ENCODE peak calls at places on chromosome 7, in ten cellular contexts. Y, E, B, T, Q, M, O, H, I and V are unnamed samples.

GRCh38 chr7:74627699-74628411 is 29.7 kb upstream of the GTF2I start:
- DNase-seq in Y (no peak), E (no peak), M (peak; percentile 46), T (no peak), O (no peak), H (peak; percentile 91), Q (no peak), I (peak; percentile 48), B (no peak), V (no peak)

GRCh38 chr7:85508642-85509429 is 322.0 kb upstream of the SEMA3D start:
- DNase-seq in Q (no peak), T (no peak), H (no peak), Y (no peak), B (no peak), I (no peak), O (no peak), M (no peak), E (no peak), V (no peak)

GRCh38 chr7:83849135-83849534 is 200.2 kb upstream of the SEMA3E start:
- DNase-seq in Y (no peak), M (no peak), E (no peak), O (no peak), Q (no peak), H (no peak), T (no peak), B (no peak), I (no peak), V (no peak)

GRCh38 chr7:2657208-2657607 is 25.4 kb downstream of the TTYH3 start:
- DNase-seq in I (no peak), H (no peak), Q (no peak), E (no peak), M (no peak), B (no peak), O (no peak), T (no peak), Y (no peak), V (no peak)

GRCh38 chr7:44914992-44915607 is 29.8 kb upstream of the PURB start:
- DNase-seq in I (no peak), M (no peak), Q (peak; percentile 58), T (peak; percentile 83), Y (no peak), B (peak; percentile 79), E (no peak), O (peak; percentile 65), H (no peak), V (peak; percentile 71)

GRCh38 chr7:15042285-15042684 is 139.7 kb upstream of the DGKB start:
- DNase-seq in B (no peak), E (no peak), H (no peak), I (no peak), Y (no peak), Q (no peak), O (no peak), M (no peak), T (no peak), V (no peak)

GRCh38 chr7:114554781-114555537 is 140.3 kb downstream of the FOXP2 start:
- DNase-seq in B (no peak), Q (no peak), T (no peak), M (no peak), Y (no peak), E (no peak), I (no peak), H (no peak), O (no peak), V (peak; percentile 45)

GRCh38 chr7:12133865-12134264 is 77.2 kb upstream of the TMEM106B start:
- DNase-seq in I (no peak), O (no peak), E (no peak), B (no peak), T (no peak), Q (no peak), Y (no peak), M (no peak), H (no peak), V (no peak)

GRCh38 chr7:129169171-129169643 is 19.2 kb upstream of the SMO start:
- DNase-seq in Q (peak; percentile 50), M (no peak), T (peak; percentile 56), O (peak; percentile 38), Y (peak; percentile 46), B (peak; percentile 54), I (peak; percentile 78), H (peak; percentile 80), E (peak; percentile 68), V (peak; percentile 71)

GRCh38 chr7:27996141-27996540 is 184.5 kb downstream of the JAZF1 start:
- DNase-seq in I (no peak), E (no peak), T (no peak), O (no peak), Y (no peak), Q (no peak), M (no peak), B (no peak), H (no peak), V (no peak)

GRCh38 chr7:3033136-3033535 is 10.5 kb downstream of the CARD11 start:
- DNase-seq in M (no peak), E (no peak), I (no peak), T (no peak), H (no peak), Y (no peak), B (no peak), Q (no peak), O (no peak), V (no peak)

GRCh38 chr7:139827042-139827441 is 2.0 kb upstream of the TBXAS1 start:
- DNase-seq in M (no peak), H (no peak), T (no peak), I (no peak), O (no peak), B (no peak), E (no peak), Q (no peak), Y (no peak), V (no peak)

GRCh38 chr7:50182734-50183133 is 89.7 kb upstream of the ZPBP start:
- DNase-seq in E (no peak), M (no peak), T (no peak), H (no peak), O (no peak), B (no peak), Y (no peak), Q (no peak), I (peak; percentile 56), V (no peak)

GRCh38 chr7:40622830-40623507 is 488.2 kb downstream of the SUGCT start:
- DNase-seq in M (no peak), Y (no peak), E (no peak), O (no peak), B (no peak), I (no peak), T (no peak), Q (no peak), H (no peak), V (no peak)

GRCh38 chr7:79290841-79291497 is 162.5 kb downstream of the MAGI2 start:
- DNase-seq in Y (no peak), H (no peak), M (no peak), O (no peak), Q (no peak), E (no peak), I (no peak), T (no peak), B (no peak), V (no peak)

GRCh38 chr7:93228302-93228701 is 2.0 kb upstream of the HEPACAM2 start:
- DNase-seq in I (no peak), H (peak; percentile 71), Q (no peak), T (peak; percentile 7), E (peak; percentile 26), O (no peak), M (peak; percentile 12), Y (no peak), B (peak; percentile 76), V (peak; percentile 31)

GRCh38 chr7:112160130-112160770 is 45.9 kb downstream of the DOCK4 start:
- DNase-seq in Q (no peak), E (no peak), T (no peak), I (no peak), B (no peak), O (no peak), M (peak; percentile 49), Y (no peak), H (peak; percentile 19), V (no peak)

GRCh38 chr7:68671046-68671445 is 927.2 kb upstream of the AUTS2 start:
- DNase-seq in Y (no peak), T (no peak), B (no peak), Q (no peak), M (no peak), O (no peak), I (no peak), E (no peak), H (no peak), V (no peak)

GRCh38 chr7:158587425-158588084 is at the start of gene PTPRN2:
- DNase-seq in H (peak; percentile 96), T (peak; percentile 39), E (peak; percentile 86), O (peak; percentile 41), M (peak; percentile 86), B (peak; percentile 38), Q (peak; percentile 63), Y (peak; percentile 57), I (peak; percentile 68), V (peak; percentile 86)

GRCh38 chr7:70356324-70356797 is 758.1 kb downstream of the AUTS2 start:
- DNase-seq in O (no peak), M (no peak), B (no peak), T (no peak), E (no peak), Q (no peak), I (no peak), H (no peak), Y (no peak), V (no peak)